ENCODE peak calls at places on chromosome 13, in six cellular contexts. M is transverse colon, O is K562, P is lower leg skin, Q is IMR-90, D is sigmoid colon. V is an unnamed sample.

GRCh38 chr13:57874530-57874929 is 243.0 kb downstream of the PCDH17 start:
- DNase-seq in M (no peak), O (no peak), P (no peak), Q (no peak), D (no peak), V (peak)

GRCh38 chr13:63092461-63092860 is 1676.8 kb upstream of the PCDH20 start:
- DNase-seq in M (no peak), O (no peak), P (no peak), Q (peak), D (no peak), V (no peak)

GRCh38 chr13:43786766-43787517 is at the start of gene ENOX1:
- DNase-seq in M (peak), O (no peak), P (no peak), Q (peak), D (peak), V (peak)

GRCh38 chr13:20182231-20182846 is 10.4 kb downstream of the GJB2 start:
- DNase-seq in M (no peak), O (peak), P (no peak), Q (peak), D (no peak), V (peak)

GRCh38 chr13:71513414-71514063 is 353.5 kb downstream of the DACH1 start:
- DNase-seq in M (no peak), O (no peak), P (no peak), Q (no peak), D (no peak), V (no peak)

GRCh38 chr13:109412232-109412935 is 374.0 kb downstream of the IRS2 start:
- DNase-seq in M (peak), O (no peak), P (no peak), Q (peak), D (no peak), V (no peak)

GRCh38 chr13:73107970-73108369 is 49.2 kb downstream of the KLF5 start:
- DNase-seq in M (no peak), O (no peak), P (no peak), Q (no peak), D (no peak), V (no peak)

GRCh38 chr13:41579168-41579567 is 121.8 kb downstream of the RGCC start:
- DNase-seq in M (no peak), O (no peak), P (no peak), Q (no peak), D (no peak), V (no peak)

DNA sequence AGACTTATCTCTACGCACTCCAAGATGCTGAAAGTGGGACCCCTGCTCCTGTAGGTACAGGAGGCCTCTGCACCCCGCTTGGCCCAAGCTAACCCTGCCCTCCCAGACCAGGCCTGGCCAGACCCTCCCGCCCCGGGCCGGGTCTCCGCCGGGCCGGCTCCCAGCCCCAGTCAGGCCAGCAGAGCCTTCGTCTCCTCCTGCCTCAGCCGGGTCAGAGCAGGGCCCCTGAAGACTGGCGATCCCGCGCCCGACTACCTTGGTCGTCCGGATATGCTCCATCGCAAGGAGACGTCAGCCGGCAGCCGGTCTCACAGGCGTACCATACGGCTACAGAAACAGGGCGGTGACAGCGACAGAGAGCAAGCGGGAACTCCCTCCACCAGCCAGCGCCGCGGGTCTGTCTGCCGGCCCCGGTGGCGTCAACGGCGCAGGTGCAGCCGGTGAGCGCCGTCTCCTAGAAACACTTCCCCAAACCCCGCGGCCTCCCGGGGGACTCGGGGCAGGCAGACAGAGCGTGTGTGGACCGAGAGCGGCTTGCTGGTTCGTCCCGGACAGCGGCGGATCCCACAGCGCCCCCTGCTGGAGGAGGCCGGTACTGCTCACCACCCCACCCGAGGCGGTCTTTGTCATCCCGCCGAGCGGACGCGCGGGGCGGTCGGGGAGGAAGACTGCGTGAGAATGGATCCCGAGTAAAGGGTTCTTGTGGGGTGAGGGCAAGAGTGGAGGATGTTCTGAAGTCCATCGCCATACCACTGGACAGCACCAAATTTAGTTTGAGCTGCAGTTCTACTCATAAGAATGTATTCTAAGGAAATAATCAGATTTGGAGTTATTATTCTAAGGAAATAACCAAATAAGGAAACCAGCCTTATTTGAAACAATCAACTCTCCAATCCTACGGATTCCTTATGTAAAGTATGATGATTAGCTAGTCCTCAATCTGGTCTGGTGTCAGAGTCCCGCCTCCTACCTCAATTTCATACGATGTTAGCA is at the start of gene MTMR6:
- DNase-seq in M (peak), O (peak), P (peak), Q (peak), D (peak), V (peak)
- TF ChIP-seq POLR2A in M (peak), O (peak), P (no peak), Q (peak), D (peak), V (peak)

DNA sequence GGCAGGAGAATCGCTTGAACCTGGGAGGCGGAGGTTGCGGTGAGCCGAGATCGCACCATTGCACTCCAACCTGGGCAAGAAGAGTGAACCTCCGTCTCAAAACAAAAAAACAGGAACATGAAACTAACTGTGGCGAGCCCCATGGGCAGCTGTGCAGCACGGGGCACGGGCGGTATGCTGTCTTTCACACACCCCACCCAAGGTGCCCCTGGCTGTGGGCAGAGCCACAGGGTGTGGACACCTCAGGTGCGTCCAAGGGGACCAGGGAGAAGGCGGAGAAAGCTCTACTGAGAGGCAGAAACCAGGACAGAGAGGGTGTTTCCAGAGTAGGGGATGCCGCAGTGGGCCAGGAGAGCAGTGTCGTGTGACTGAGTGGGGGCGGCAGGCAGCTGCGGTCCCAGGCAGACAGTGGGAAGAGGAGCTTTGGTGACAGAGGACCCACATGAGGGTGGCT is 29.8 kb downstream of the CARS2 start:
- DNase-seq in M (peak), O (no peak), P (no peak), Q (no peak), D (no peak), V (no peak)
- TF ChIP-seq POLR2A in M (no peak), O (no peak), P (no peak), Q (no peak), D (no peak), V (no peak)

GRCh38 chr13:31951215-31951678 is 80.3 kb upstream of the FRY start:
- DNase-seq in M (peak), O (no peak), P (peak), Q (peak), D (peak), V (no peak)
- TF ChIP-seq POLR2A in M (no peak), O (no peak), P (no peak), Q (no peak), D (no peak), V (no peak)

GRCh38 chr13:110712849-110713641 is 455 bp upstream of the ING1 start:
- DNase-seq in M (peak), O (peak), P (peak), Q (peak), D (peak), V (peak)

GRCh38 chr13:110713642-110713952 is at the start of gene ING1:
- DNase-seq in M (no peak), O (no peak), P (no peak), Q (no peak), D (no peak), V (no peak)

GRCh38 chr13:110715395-110716234 is 2.1 kb downstream of the ING1 start:
- DNase-seq in M (peak), O (peak), P (peak), Q (peak), D (peak), V (peak)

GRCh38 chr13:110714798-110715394 is 1.4 kb downstream of the ING1 start:
- DNase-seq in M (peak), O (no peak), P (peak), Q (peak), D (peak), V (peak)

GRCh38 chr13:110713981-110714797 is 689 bp downstream of the ING1 start:
- DNase-seq in M (peak), O (peak), P (peak), Q (peak), D (peak), V (peak)
- TF ChIP-seq POLR2A in M (no peak), O (no peak), P (no peak), Q (no peak), D (no peak), V (no peak)

DNA sequence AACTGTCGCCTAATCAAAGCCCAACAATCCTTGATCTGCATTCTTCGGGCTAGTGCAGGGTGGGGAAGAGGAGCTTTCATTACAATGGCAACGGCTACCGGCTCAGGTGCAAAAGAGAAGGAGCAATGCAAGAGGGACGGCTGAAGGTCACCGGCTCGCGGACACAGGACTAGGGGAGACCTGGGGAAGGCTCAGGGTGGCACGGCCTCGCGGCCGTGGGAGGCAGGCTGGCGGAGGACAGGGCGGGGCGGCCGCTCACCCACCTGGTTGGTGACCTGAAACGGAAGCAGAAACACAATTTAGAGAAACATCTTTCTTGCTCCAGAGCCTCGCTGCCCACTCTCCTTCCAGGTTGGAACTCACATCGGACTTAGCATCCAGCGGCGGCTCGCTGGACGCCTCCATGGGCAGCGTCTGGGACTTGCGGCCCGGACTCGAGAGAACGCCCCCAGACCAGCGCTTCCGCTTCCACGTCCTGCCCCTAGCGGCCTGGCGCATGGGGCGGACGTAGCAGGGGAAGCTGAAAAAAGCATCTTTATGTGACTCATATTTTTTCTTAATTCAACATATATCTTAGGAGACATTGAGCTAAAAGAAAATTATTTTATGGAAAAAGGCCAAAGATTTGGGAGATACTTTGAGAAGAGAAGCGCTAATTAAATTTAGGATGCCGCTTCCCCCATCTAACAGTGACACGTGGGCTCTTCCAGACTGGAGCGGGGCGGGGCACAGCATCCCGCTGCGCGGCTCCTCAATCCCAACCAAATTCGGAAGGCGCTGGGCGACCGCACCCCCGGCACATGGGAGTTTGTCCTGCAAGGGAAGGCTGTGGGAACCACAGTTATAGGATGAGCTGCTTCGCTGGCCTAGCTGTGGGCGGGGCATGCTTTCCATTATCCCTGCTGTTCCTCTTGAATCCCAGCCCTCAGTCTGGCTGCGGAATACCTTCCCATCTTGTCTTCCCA is at the start of gene COMMD6:
- DNase-seq in M (peak), O (peak), P (peak), Q (peak), D (peak), V (peak)
- TF ChIP-seq POLR2A in M (peak), O (peak), P (no peak), Q (peak), D (peak), V (peak)

DNA sequence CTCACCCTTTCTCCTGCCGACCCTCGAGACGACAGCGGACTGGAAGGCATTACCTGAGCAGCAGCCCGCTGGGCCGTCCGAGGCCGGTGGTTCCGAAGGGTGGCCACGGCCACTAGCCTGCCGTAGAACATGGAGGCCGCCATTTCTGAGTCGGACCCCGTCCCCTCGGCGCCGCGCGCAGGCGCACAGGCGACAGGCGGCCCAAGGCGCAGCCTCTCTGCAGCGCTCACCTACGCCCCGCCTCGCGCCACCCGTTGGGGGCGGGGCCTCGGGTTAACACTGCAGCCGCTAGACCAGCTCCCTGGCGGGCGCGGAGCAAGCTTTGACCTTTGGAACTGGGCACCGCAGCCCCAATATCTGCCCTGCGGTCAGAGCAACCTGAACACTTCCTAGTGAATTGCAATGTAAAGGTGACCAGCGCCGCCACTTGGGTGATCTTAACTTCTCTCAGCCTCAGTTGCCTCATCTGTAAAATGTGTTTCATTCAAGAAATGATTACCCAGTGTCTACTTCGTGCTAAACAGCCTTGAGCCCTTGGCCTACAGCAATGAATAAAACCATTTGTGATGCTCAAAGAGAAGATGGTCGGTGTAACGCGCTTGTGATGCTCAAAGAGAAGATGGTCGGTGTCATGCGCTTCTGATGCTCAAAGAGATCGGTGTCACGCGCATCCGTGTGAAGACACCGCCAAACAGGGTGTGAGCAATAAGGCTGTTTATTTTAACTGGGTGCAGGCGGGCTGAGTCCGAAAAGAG is at the start of gene SUCLA2:
- DNase-seq in M (peak), O (peak), P (peak), Q (peak), D (peak), V (peak)
- TF ChIP-seq POLR2A in M (peak), O (peak), P (no peak), Q (peak), D (no peak), V (peak)